ENCODE peak calls at places on chromosomes 4 and X, in seven cellular contexts. One of them, this sample, is unnamed.

GRCh38 chr4:80309301-80310004 is 26.1 kb upstream of the CFAP299 start:
- DNase-seq in fibroblast of mammary gland: peak
- DNase-seq in foreskin fibroblast: peak
- DNase-seq in brain microvascular endothelial cell: peak
- DNase-seq in lung: no peak
- DNase-seq in pancreas: no peak
- DNase-seq in PC-3: peak
- DNase-seq in this sample: peak

GRCh38 chr4:10750714-10751113 is 66.1 kb upstream of the CLNK start:
- DNase-seq in brain microvascular endothelial cell: no peak
- DNase-seq in pancreas: no peak
- DNase-seq in lung: no peak
- DNase-seq in fibroblast of mammary gland: peak
- DNase-seq in foreskin fibroblast: no peak
- DNase-seq in PC-3: no peak
- DNase-seq in this sample: no peak

GRCh38 chr4:151418856-151419255 is 9.9 kb downstream of the FHIP1A start:
- DNase-seq in brain microvascular endothelial cell: no peak
- DNase-seq in pancreas: no peak
- DNase-seq in lung: no peak
- DNase-seq in PC-3: no peak
- DNase-seq in fibroblast of mammary gland: no peak
- DNase-seq in foreskin fibroblast: no peak
- DNase-seq in this sample: no peak

GRCh38 chr4:73092868-73093267 is 23.4 kb upstream of the COX18 start:
- DNase-seq in lung: no peak
- DNase-seq in fibroblast of mammary gland: no peak
- DNase-seq in pancreas: no peak
- DNase-seq in foreskin fibroblast: no peak
- DNase-seq in brain microvascular endothelial cell: no peak
- DNase-seq in PC-3: no peak
- DNase-seq in this sample: no peak

GRCh38 chrX:46788902-46789301 is 30.0 kb upstream of the SLC9A7 start:
- DNase-seq in PC-3: no peak
- DNase-seq in fibroblast of mammary gland: peak
- DNase-seq in pancreas: no peak
- DNase-seq in foreskin fibroblast: peak
- DNase-seq in brain microvascular endothelial cell: peak
- DNase-seq in lung: no peak
- DNase-seq in this sample: peak

GRCh38 chr4:78951862-78952472 is 12.7 kb upstream of the PAQR3 start:
- DNase-seq in lung: no peak
- DNase-seq in fibroblast of mammary gland: peak
- DNase-seq in foreskin fibroblast: peak
- DNase-seq in PC-3: peak
- DNase-seq in pancreas: no peak
- DNase-seq in brain microvascular endothelial cell: no peak
- DNase-seq in this sample: no peak

GRCh38 chr4:109091754-109092409 is 210.6 kb downstream of the COL25A1 start:
- DNase-seq in lung: no peak
- DNase-seq in PC-3: no peak
- DNase-seq in fibroblast of mammary gland: no peak
- DNase-seq in brain microvascular endothelial cell: no peak
- DNase-seq in pancreas: no peak
- DNase-seq in foreskin fibroblast: no peak
- DNase-seq in this sample: no peak

GRCh38 chr4:89245459-89245858 is 62.1 kb downstream of the GPRIN3 start:
- DNase-seq in lung: no peak
- DNase-seq in pancreas: peak
- DNase-seq in fibroblast of mammary gland: no peak
- DNase-seq in foreskin fibroblast: no peak
- DNase-seq in PC-3: no peak
- DNase-seq in brain microvascular endothelial cell: no peak
- DNase-seq in this sample: no peak

GRCh38 chr4:139243448-139244365 is 36.3 kb downstream of the MGARP start:
- DNase-seq in foreskin fibroblast: peak
- DNase-seq in PC-3: peak
- DNase-seq in brain microvascular endothelial cell: peak
- DNase-seq in fibroblast of mammary gland: peak
- DNase-seq in lung: no peak
- DNase-seq in pancreas: peak
- DNase-seq in this sample: peak

GRCh38 chr4:165877291-165877690 is 4.3 kb downstream of the TLL1 start:
- DNase-seq in lung: no peak
- DNase-seq in foreskin fibroblast: peak
- DNase-seq in PC-3: peak
- DNase-seq in pancreas: no peak
- DNase-seq in fibroblast of mammary gland: peak
- DNase-seq in brain microvascular endothelial cell: peak
- DNase-seq in this sample: no peak

GRCh38 chrX:11756354-11757318 is 1.4 kb upstream of the MSL3 start:
- DNase-seq in lung: no peak
- DNase-seq in fibroblast of mammary gland: peak
- DNase-seq in brain microvascular endothelial cell: no peak
- DNase-seq in pancreas: no peak
- DNase-seq in PC-3: peak
- DNase-seq in foreskin fibroblast: peak
- DNase-seq in this sample: no peak

GRCh38 chr4:17894421-17894820 is 83.6 kb downstream of the NCAPG start:
- DNase-seq in pancreas: no peak
- DNase-seq in brain microvascular endothelial cell: no peak
- DNase-seq in PC-3: no peak
- DNase-seq in lung: no peak
- DNase-seq in fibroblast of mammary gland: no peak
- DNase-seq in foreskin fibroblast: no peak
- DNase-seq in this sample: no peak

GRCh38 chr4:51942108-51942832 is 77.9 kb downstream of the LRRC66 start:
- DNase-seq in brain microvascular endothelial cell: no peak
- DNase-seq in fibroblast of mammary gland: peak
- DNase-seq in foreskin fibroblast: peak
- DNase-seq in pancreas: no peak
- DNase-seq in PC-3: peak
- DNase-seq in lung: no peak
- DNase-seq in this sample: no peak

GRCh38 chr4:80407246-80407645 is 71.7 kb downstream of the CFAP299 start:
- DNase-seq in lung: no peak
- DNase-seq in pancreas: no peak
- DNase-seq in foreskin fibroblast: peak
- DNase-seq in brain microvascular endothelial cell: peak
- DNase-seq in PC-3: peak
- DNase-seq in fibroblast of mammary gland: peak
- DNase-seq in this sample: no peak

GRCh38 chr4:91288702-91289311 is 1015.0 kb upstream of the GRID2 start:
- DNase-seq in pancreas: no peak
- DNase-seq in fibroblast of mammary gland: no peak
- DNase-seq in brain microvascular endothelial cell: no peak
- DNase-seq in PC-3: no peak
- DNase-seq in foreskin fibroblast: no peak
- DNase-seq in lung: no peak
- DNase-seq in this sample: no peak

GRCh38 chrX:40544343-40545250 is 36.2 kb upstream of the ATP6AP2 start:
- DNase-seq in brain microvascular endothelial cell: no peak
- DNase-seq in lung: no peak
- DNase-seq in pancreas: no peak
- DNase-seq in fibroblast of mammary gland: peak
- DNase-seq in PC-3: peak
- DNase-seq in foreskin fibroblast: peak
- DNase-seq in this sample: no peak

GRCh38 chr4:119237201-119237600 is 24.7 kb downstream of the USP53 start:
- DNase-seq in PC-3: no peak
- DNase-seq in fibroblast of mammary gland: no peak
- DNase-seq in foreskin fibroblast: no peak
- DNase-seq in lung: no peak
- DNase-seq in brain microvascular endothelial cell: no peak
- DNase-seq in pancreas: no peak
- DNase-seq in this sample: no peak

GRCh38 chr4:143515905-143516304 is 2.4 kb downstream of the SMARCA5 start:
- DNase-seq in pancreas: no peak
- DNase-seq in PC-3: no peak
- DNase-seq in foreskin fibroblast: no peak
- DNase-seq in fibroblast of mammary gland: no peak
- DNase-seq in brain microvascular endothelial cell: no peak
- DNase-seq in lung: no peak
- DNase-seq in this sample: no peak

GRCh38 chrX:105752334-105752733 is 70.0 kb upstream of the NRK start:
- DNase-seq in fibroblast of mammary gland: no peak
- DNase-seq in lung: no peak
- DNase-seq in foreskin fibroblast: no peak
- DNase-seq in pancreas: no peak
- DNase-seq in PC-3: no peak
- DNase-seq in brain microvascular endothelial cell: no peak
- DNase-seq in this sample: no peak

GRCh38 chr4:41189076-41189475 is 25.3 kb downstream of the APBB2 start:
- DNase-seq in foreskin fibroblast: no peak
- DNase-seq in brain microvascular endothelial cell: no peak
- DNase-seq in PC-3: no peak
- DNase-seq in fibroblast of mammary gland: no peak
- DNase-seq in pancreas: no peak
- DNase-seq in lung: no peak
- DNase-seq in this sample: no peak

GRCh38 chr4:163818673-163819072 is 324.2 kb downstream of the TMA16 start:
- DNase-seq in pancreas: no peak
- DNase-seq in lung: no peak
- DNase-seq in fibroblast of mammary gland: no peak
- DNase-seq in PC-3: no peak
- DNase-seq in brain microvascular endothelial cell: no peak
- DNase-seq in foreskin fibroblast: no peak
- DNase-seq in this sample: no peak

GRCh38 chr4:38574559-38575333 is 89.3 kb upstream of the KLF3 start:
- DNase-seq in fibroblast of mammary gland: no peak
- DNase-seq in foreskin fibroblast: no peak
- DNase-seq in lung: no peak
- DNase-seq in PC-3: no peak
- DNase-seq in brain microvascular endothelial cell: no peak
- DNase-seq in pancreas: no peak
- DNase-seq in this sample: no peak

GRCh38 chrX:134658421-134658896 is at the start of gene PLAC1:
- DNase-seq in fibroblast of mammary gland: no peak
- DNase-seq in foreskin fibroblast: no peak
- DNase-seq in PC-3: peak
- DNase-seq in brain microvascular endothelial cell: no peak
- DNase-seq in pancreas: no peak
- DNase-seq in lung: no peak
- DNase-seq in this sample: no peak

GRCh38 chrX:71871367-71871766 is 39.3 kb upstream of the NHSL2 start:
- DNase-seq in pancreas: no peak
- DNase-seq in foreskin fibroblast: no peak
- DNase-seq in brain microvascular endothelial cell: peak
- DNase-seq in fibroblast of mammary gland: peak
- DNase-seq in lung: no peak
- DNase-seq in PC-3: peak
- DNase-seq in this sample: no peak

GRCh38 chr4:117479673-117480072 is 394.3 kb upstream of the TRAM1L1 start:
- DNase-seq in lung: no peak
- DNase-seq in pancreas: no peak
- DNase-seq in PC-3: no peak
- DNase-seq in fibroblast of mammary gland: no peak
- DNase-seq in brain microvascular endothelial cell: no peak
- DNase-seq in foreskin fibroblast: no peak
- DNase-seq in this sample: no peak

GRCh38 chr4:128315756-128316520 is 28.3 kb upstream of the PGRMC2 start:
- DNase-seq in brain microvascular endothelial cell: no peak
- DNase-seq in PC-3: no peak
- DNase-seq in fibroblast of mammary gland: no peak
- DNase-seq in foreskin fibroblast: peak
- DNase-seq in pancreas: no peak
- DNase-seq in lung: no peak
- DNase-seq in this sample: no peak

GRCh38 chr4:2285665-2286381 is 23.9 kb upstream of the MXD4 start:
- DNase-seq in fibroblast of mammary gland: no peak
- DNase-seq in lung: no peak
- DNase-seq in pancreas: no peak
- DNase-seq in foreskin fibroblast: no peak
- DNase-seq in brain microvascular endothelial cell: no peak
- DNase-seq in PC-3: no peak
- DNase-seq in this sample: no peak

GRCh38 chr4:6095897-6096296 is 77.7 kb upstream of the C4orf50 start:
- DNase-seq in fibroblast of mammary gland: no peak
- DNase-seq in lung: no peak
- DNase-seq in PC-3: no peak
- DNase-seq in pancreas: no peak
- DNase-seq in foreskin fibroblast: no peak
- DNase-seq in brain microvascular endothelial cell: no peak
- DNase-seq in this sample: no peak

GRCh38 chr4:119962631-119963030 is 104.0 kb downstream of the MAD2L1 start:
- DNase-seq in brain microvascular endothelial cell: no peak
- DNase-seq in fibroblast of mammary gland: no peak
- DNase-seq in pancreas: no peak
- DNase-seq in foreskin fibroblast: no peak
- DNase-seq in lung: no peak
- DNase-seq in PC-3: no peak
- DNase-seq in this sample: no peak

DNA sequence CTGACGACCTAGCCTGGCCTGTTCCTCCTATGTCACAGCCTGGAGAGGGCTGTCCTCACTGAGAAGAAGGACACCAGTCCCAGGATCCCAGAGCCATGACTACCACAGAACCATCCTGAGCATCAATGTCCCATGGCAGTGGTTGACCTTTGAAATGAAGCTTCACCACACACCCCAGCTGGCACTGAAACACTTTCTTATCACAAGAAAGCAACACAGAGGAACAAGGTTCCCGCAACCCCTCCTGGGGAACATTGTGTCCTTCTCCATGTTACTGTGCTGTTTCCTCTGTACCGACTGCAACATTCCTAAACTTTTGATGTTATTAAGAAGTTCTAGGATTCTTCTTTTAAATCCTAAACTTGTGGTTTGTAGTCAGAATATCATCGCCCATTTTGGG is 21.2 kb upstream of the FAM156A start:
- DNase-seq in pancreas: no peak
- DNase-seq in PC-3: no peak
- DNase-seq in foreskin fibroblast: no peak
- DNase-seq in fibroblast of mammary gland: no peak
- DNase-seq in lung: no peak
- DNase-seq in brain microvascular endothelial cell: no peak
- DNase-seq in this sample: no peak
- H3K4me3 ChIP-seq in pancreas: no peak
- H3K4me3 ChIP-seq in PC-3: no peak
- H3K4me3 ChIP-seq in foreskin fibroblast: no peak
- H3K4me3 ChIP-seq in fibroblast of mammary gland: no peak
- H3K4me3 ChIP-seq in lung: no peak
- H3K4me3 ChIP-seq in brain microvascular endothelial cell: no peak
- H3K4me3 ChIP-seq in this sample: no peak

GRCh38 chr4:76896731-76897521 is 1.0 kb downstream of the SOWAHB start:
- DNase-seq in PC-3: peak
- DNase-seq in foreskin fibroblast: peak
- DNase-seq in brain microvascular endothelial cell: no peak
- DNase-seq in pancreas: peak
- DNase-seq in lung: no peak
- DNase-seq in fibroblast of mammary gland: no peak
- DNase-seq in this sample: no peak
- TF ChIP-seq CTCF in PC-3: no peak
- TF ChIP-seq CTCF in foreskin fibroblast: no peak
- TF ChIP-seq CTCF in brain microvascular endothelial cell: no peak
- TF ChIP-seq CTCF in pancreas: no peak
- TF ChIP-seq CTCF in lung: no peak
- TF ChIP-seq CTCF in fibroblast of mammary gland: no peak
- TF ChIP-seq CTCF in this sample: no peak

GRCh38 chr4:186227221-186227620 is at the start of gene KLKB1:
- DNase-seq in PC-3: no peak
- DNase-seq in brain microvascular endothelial cell: peak
- DNase-seq in pancreas: no peak
- DNase-seq in foreskin fibroblast: no peak
- DNase-seq in lung: no peak
- DNase-seq in fibroblast of mammary gland: no peak
- DNase-seq in this sample: no peak
- H3K4me3 ChIP-seq in PC-3: no peak
- H3K4me3 ChIP-seq in brain microvascular endothelial cell: no peak
- H3K4me3 ChIP-seq in pancreas: no peak
- H3K4me3 ChIP-seq in foreskin fibroblast: no peak
- H3K4me3 ChIP-seq in lung: no peak
- H3K4me3 ChIP-seq in fibroblast of mammary gland: no peak
- H3K4me3 ChIP-seq in this sample: no peak

GRCh38 chr4:16199132-16199531 is 27.1 kb downstream of the TAPT1 start:
- DNase-seq in lung: no peak
- DNase-seq in brain microvascular endothelial cell: no peak
- DNase-seq in fibroblast of mammary gland: peak
- DNase-seq in foreskin fibroblast: peak
- DNase-seq in PC-3: peak
- DNase-seq in pancreas: no peak
- DNase-seq in this sample: no peak
- TF ChIP-seq CTCF in lung: no peak
- TF ChIP-seq CTCF in brain microvascular endothelial cell: peak
- TF ChIP-seq CTCF in fibroblast of mammary gland: peak
- TF ChIP-seq CTCF in foreskin fibroblast: peak
- TF ChIP-seq CTCF in PC-3: peak
- TF ChIP-seq CTCF in pancreas: no peak
- TF ChIP-seq CTCF in this sample: peak